ENCODE peak calls at places on chromosomes 11 and 22, in six cellular contexts. N is BE2C, V is cardiac muscle cell, S is kidney, W is HFF-Myc, Y is AG09309. H is an unnamed sample.

GRCh38 chr11:33735166-33735425 is 1.1 kb downstream of the CD59 start:
- DNase-seq in N (no peak), V (no peak), S (no peak), W (no peak), Y (no peak), H (no peak)

GRCh38 chr11:111406589-111406988 is 27.5 kb upstream of the POU2AF1 start:
- DNase-seq in N (no peak), V (no peak), S (no peak), W (no peak), Y (no peak), H (no peak)

GRCh38 chr11:133408936-133409335 is 123.4 kb downstream of the OPCML start:
- DNase-seq in N (no peak), V (no peak), S (no peak), W (no peak), Y (no peak), H (no peak)

GRCh38 chr11:34364102-34364501 is 6.3 kb upstream of the ABTB2 start:
- DNase-seq in N (no peak), V (no peak), S (no peak), W (no peak), Y (no peak), H (no peak)

GRCh38 chr11:27694992-27695391 is 5.3 kb downstream of the BDNF start:
- DNase-seq in N (no peak), V (no peak), S (no peak), W (no peak), Y (no peak), H (no peak)

GRCh38 chr11:132779487-132779886 is 752.8 kb downstream of the OPCML start:
- DNase-seq in N (no peak), V (peak), S (no peak), W (no peak), Y (no peak), H (no peak)

GRCh38 chr11:46307369-46307768 is 29.9 kb downstream of the CREB3L1 start:
- DNase-seq in N (no peak), V (no peak), S (no peak), W (no peak), Y (no peak), H (no peak)

GRCh38 chr11:126355926-126356897 is 726 bp downstream of the ST3GAL4 start:
- DNase-seq in N (no peak), V (peak), S (no peak), W (no peak), Y (no peak), H (no peak)

GRCh38 chr22:21816787-21817496 is 50.5 kb downstream of the MAPK1 start:
- DNase-seq in N (no peak), V (no peak), S (no peak), W (peak), Y (peak), H (no peak)

GRCh38 chr11:70098936-70099335 is 20.8 kb downstream of the ANO1 start:
- DNase-seq in N (no peak), V (no peak), S (peak), W (no peak), Y (no peak), H (no peak)

GRCh38 chr11:1727088-1727690 is 23.2 kb downstream of the IFITM10 start:
- DNase-seq in N (no peak), V (no peak), S (no peak), W (no peak), Y (no peak), H (no peak)

GRCh38 chr22:41576877-41577276 is 12.8 kb downstream of the PMM1 start:
- DNase-seq in N (peak), V (peak), S (no peak), W (no peak), Y (no peak), H (peak)

GRCh38 chr11:13784848-13785247 is 116.4 kb downstream of the FAR1 start:
- DNase-seq in N (no peak), V (no peak), S (no peak), W (no peak), Y (no peak), H (no peak)

GRCh38 chr11:132632641-132633124 is 899.6 kb downstream of the OPCML start:
- DNase-seq in N (no peak), V (no peak), S (no peak), W (peak), Y (peak), H (no peak)

GRCh38 chr11:93476796-93477195 is 66.4 kb downstream of the SMCO4 start:
- DNase-seq in N (no peak), V (no peak), S (no peak), W (no peak), Y (peak), H (no peak)

GRCh38 chr11:102256251-102256650 is 61.0 kb upstream of the BIRC3 start:
- DNase-seq in N (peak), V (no peak), S (no peak), W (peak), Y (no peak), H (no peak)

GRCh38 chr11:77705195-77705876 is 67.7 kb upstream of the CLNS1A start:
- DNase-seq in N (no peak), V (no peak), S (no peak), W (peak), Y (no peak), H (no peak)

GRCh38 chr11:2428322-2428795 is 16.0 kb downstream of the TRPM5 start:
- DNase-seq in N (peak), V (peak), S (peak), W (no peak), Y (no peak), H (peak)

GRCh38 chr11:30487200-30487898 is 98.8 kb downstream of the MPPED2 start:
- DNase-seq in N (no peak), V (no peak), S (no peak), W (no peak), Y (no peak), H (no peak)

GRCh38 chr11:92225563-92226308 is 1.1 kb downstream of the FAT3 start:
- DNase-seq in N (peak), V (peak), S (peak), W (no peak), Y (no peak), H (peak)

GRCh38 chr22:24867327-24868022 is 61.5 kb downstream of the SGSM1 start:
- DNase-seq in N (no peak), V (no peak), S (no peak), W (no peak), Y (no peak), H (no peak)

GRCh38 chr11:47986742-47987141 is 6.4 kb downstream of the PTPRJ start:
- DNase-seq in N (no peak), V (no peak), S (peak), W (no peak), Y (no peak), H (no peak)

GRCh38 chr22:25113316-25113721 is 86.3 kb upstream of the CRYBB3 start:
- DNase-seq in N (no peak), V (no peak), S (peak), W (no peak), Y (no peak), H (no peak)

GRCh38 chr22:39661842-39662676 is 91.5 kb downstream of the CACNA1I start:
- DNase-seq in N (no peak), V (peak), S (no peak), W (no peak), Y (no peak), H (no peak)

GRCh38 chr11:57172031-57172430 is 9.7 kb upstream of the LRRC55 start:
- DNase-seq in N (no peak), V (no peak), S (no peak), W (no peak), Y (no peak), H (no peak)

GRCh38 chr22:26942301-26942927 is 285.0 kb downstream of the MIAT start:
- DNase-seq in N (peak), V (no peak), S (no peak), W (no peak), Y (peak), H (no peak)

GRCh38 chr11:17734986-17735822 is 623 bp downstream of the KCNC1 start:
- DNase-seq in N (peak), V (peak), S (peak), W (no peak), Y (peak), H (peak)

GRCh38 chr11:93807980-93808379 is 23.9 kb downstream of the MED17 start:
- DNase-seq in N (no peak), V (no peak), S (no peak), W (no peak), Y (no peak), H (no peak)

GRCh38 chr22:41524283-41524682 is 20.0 kb downstream of the POLR3H start:
- DNase-seq in N (no peak), V (no peak), S (peak), W (no peak), Y (no peak), H (no peak)

GRCh38 chr11:13168281-13168680 is 109.3 kb upstream of the BMAL1 start:
- DNase-seq in N (no peak), V (no peak), S (no peak), W (no peak), Y (no peak), H (no peak)

GRCh38 chr11:75478690-75479597 is 45.9 kb upstream of the KLHL35 start:
- DNase-seq in N (no peak), V (no peak), S (peak), W (no peak), Y (no peak), H (no peak)

GRCh38 chr11:64766881-64767280 is 7.1 kb upstream of the PYGM start:
- DNase-seq in N (no peak), V (no peak), S (peak), W (no peak), Y (no peak), H (no peak)

GRCh38 chr11:122634507-122634906 is 21.0 kb upstream of the UBASH3B start:
- DNase-seq in N (no peak), V (no peak), S (peak), W (peak), Y (no peak), H (no peak)

GRCh38 chr22:31952459-31952858 is 8.1 kb downstream of the YWHAH start:
- DNase-seq in N (no peak), V (no peak), S (no peak), W (no peak), Y (peak), H (no peak)

GRCh38 chr22:28435960-28436359 is 243.7 kb downstream of the TTC28 start:
- DNase-seq in N (no peak), V (no peak), S (no peak), W (no peak), Y (no peak), H (no peak)

GRCh38 chr22:35782504-35782903 is 64.8 kb downstream of the APOL5 start:
- DNase-seq in N (no peak), V (no peak), S (no peak), W (no peak), Y (no peak), H (no peak)

DNA sequence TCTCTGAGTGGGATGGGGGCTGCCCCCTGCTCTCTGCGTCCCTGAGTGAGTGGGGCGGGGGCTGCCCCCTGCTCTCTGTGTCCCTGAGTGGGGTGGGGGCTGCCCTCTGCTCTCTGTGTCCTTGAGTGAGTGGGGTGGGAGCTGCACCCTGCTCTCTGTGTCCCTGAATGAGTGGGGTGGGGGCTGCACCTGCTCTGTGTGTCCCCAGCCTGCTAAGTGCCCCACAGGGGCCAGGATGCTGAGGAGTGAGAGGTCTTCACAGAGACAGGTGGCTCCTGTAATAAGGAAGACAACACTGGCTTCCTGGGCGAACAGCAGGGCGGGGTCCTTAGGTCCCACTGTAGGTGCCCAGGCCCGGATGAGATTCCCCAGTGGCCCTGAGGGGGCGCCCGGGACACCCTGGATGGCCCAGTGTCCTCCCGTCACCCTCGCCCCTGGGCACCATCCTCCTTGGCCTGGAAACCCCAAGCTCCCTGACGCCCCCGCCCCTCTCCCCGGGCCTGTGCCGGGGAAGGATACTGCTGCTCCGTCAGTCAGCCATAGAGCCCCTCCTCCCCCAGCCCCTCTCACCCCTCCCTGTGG is 3.8 kb upstream of the CCDC188 start:
- DNase-seq in N (peak), V (no peak), S (no peak), W (no peak), Y (no peak), H (peak)
- TF ChIP-seq CTCF in N (peak), V (no peak), S (no peak), W (no peak), Y (no peak), H (no peak)

GRCh38 chr11:76599041-76600013 is 71.2 kb downstream of the LRRC32 start:
- DNase-seq in N (no peak), V (no peak), S (no peak), W (no peak), Y (no peak), H (no peak)

GRCh38 chr11:76596652-76597051 is 73.9 kb downstream of the LRRC32 start:
- DNase-seq in N (no peak), V (no peak), S (no peak), W (no peak), Y (no peak), H (no peak)

GRCh38 chr11:76600124-76600655 is 70.4 kb downstream of the LRRC32 start:
- DNase-seq in N (no peak), V (no peak), S (no peak), W (no peak), Y (no peak), H (no peak)

GRCh38 chr11:76597533-76598425 is 72.8 kb downstream of the LRRC32 start:
- DNase-seq in N (no peak), V (no peak), S (no peak), W (no peak), Y (no peak), H (no peak)

DNA sequence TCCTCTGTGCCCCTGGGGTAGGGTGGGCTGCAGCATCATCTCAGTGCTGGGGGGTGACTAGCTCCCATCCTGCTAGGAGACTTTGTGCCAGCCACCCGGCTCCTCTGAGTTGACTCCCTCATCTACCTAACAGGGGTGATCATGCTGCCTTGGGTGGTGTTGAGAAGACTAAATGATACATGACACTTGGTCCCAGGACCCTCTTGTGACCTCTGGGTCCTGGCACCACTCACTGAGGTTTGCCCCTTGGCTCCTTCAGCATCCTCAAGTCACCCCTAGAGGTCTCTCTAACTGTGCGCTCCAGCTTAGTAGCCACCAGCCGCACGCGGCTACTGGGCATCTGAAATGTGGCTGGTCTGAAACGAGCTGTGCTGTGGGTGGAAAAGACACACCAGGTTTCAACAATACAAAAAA is 72.1 kb downstream of the LRRC32 start:
- DNase-seq in N (peak), V (peak), S (no peak), W (no peak), Y (no peak), H (no peak)
- TF ChIP-seq CTCF in N (peak), V (peak), S (peak), W (peak), Y (peak), H (peak)

DNA sequence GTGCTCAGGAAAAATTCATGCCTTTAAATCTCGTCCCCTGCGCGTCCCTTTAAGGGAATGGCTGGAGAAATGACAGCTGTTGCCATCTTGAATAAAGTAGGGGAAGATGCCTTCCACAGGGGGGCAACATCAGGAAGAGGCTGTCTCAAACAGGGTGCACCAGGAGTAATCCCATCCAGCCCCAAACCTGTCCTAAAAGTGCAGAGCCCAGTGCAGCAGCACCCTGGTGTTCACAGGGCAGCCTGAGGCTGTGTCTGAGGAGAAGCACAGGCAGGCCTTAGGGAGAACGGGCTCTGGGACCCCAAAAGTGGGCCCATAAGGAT is 10.8 kb upstream of the C11orf96 start:
- DNase-seq in N (no peak), V (no peak), S (no peak), W (no peak), Y (no peak), H (no peak)
- TF ChIP-seq CTCF in N (no peak), V (no peak), S (no peak), W (no peak), Y (no peak), H (no peak)

GRCh38 chr22:46539169-46539568 is 1.7 kb upstream of the CELSR1 start:
- DNase-seq in N (no peak), V (no peak), S (no peak), W (no peak), Y (no peak), H (no peak)

GRCh38 chr22:46537946-46538815 is 761 bp upstream of the CELSR1 start:
- DNase-seq in N (peak), V (peak), S (peak), W (no peak), Y (no peak), H (peak)

GRCh38 chr22:46536559-46537220 is 730 bp downstream of the CELSR1 start:
- DNase-seq in N (no peak), V (peak), S (no peak), W (no peak), Y (no peak), H (no peak)

GRCh38 chr22:46537221-46537945 is at the start of gene CELSR1:
- DNase-seq in N (no peak), V (peak), S (peak), W (no peak), Y (no peak), H (peak)

DNA sequence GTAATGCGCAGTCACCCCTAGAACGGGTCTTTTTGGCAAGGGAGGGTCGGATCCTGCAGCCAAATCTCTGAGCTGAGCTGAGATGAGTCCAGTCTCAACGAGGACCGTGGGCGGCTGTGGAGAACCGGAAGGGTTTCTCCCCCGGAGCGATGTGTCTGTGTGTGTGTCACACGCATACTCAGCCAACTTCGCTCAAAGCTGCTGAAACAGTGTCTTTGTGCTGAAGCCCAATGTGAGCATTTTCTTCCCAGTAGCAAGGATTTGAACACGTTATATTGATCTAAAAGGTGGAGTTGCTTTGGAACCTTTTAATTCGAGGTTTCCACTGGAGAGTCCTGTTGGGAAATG is 1.4 kb upstream of the CELSR1 start:
- DNase-seq in N (no peak), V (no peak), S (no peak), W (no peak), Y (no peak), H (no peak)
- TF ChIP-seq CTCF in N (no peak), V (no peak), S (no peak), W (no peak), Y (no peak), H (peak)

GRCh38 chr11:118153516-118153915 is 893 bp upstream of the SCN4B start:
- DNase-seq in N (no peak), V (no peak), S (peak), W (no peak), Y (no peak), H (no peak)

GRCh38 chr11:118153976-118154375 is 1.4 kb upstream of the SCN4B start:
- DNase-seq in N (no peak), V (no peak), S (peak), W (no peak), Y (no peak), H (no peak)

GRCh38 chr11:118155781-118156530 is 3.3 kb upstream of the SCN4B start:
- DNase-seq in N (no peak), V (no peak), S (peak), W (no peak), Y (no peak), H (no peak)

GRCh38 chr11:118157186-118157895 is 4.7 kb upstream of the SCN4B start:
- DNase-seq in N (no peak), V (no peak), S (no peak), W (no peak), Y (no peak), H (no peak)

GRCh38 chr11:118156531-118157185 is 4.0 kb upstream of the SCN4B start:
- DNase-seq in N (no peak), V (no peak), S (no peak), W (no peak), Y (no peak), H (no peak)
- TF ChIP-seq CTCF in N (no peak), V (peak), S (no peak), W (no peak), Y (no peak), H (peak)

GRCh38 chr11:120808616-120809050 is 215.3 kb upstream of the TBCEL start:
- DNase-seq in N (no peak), V (no peak), S (no peak), W (no peak), Y (no peak), H (no peak)
- TF ChIP-seq CTCF in N (no peak), V (no peak), S (no peak), W (no peak), Y (no peak), H (no peak)

GRCh38 chr22:37731804-37732471 is 35.1 kb downstream of the TRIOBP start:
- DNase-seq in N (no peak), V (no peak), S (no peak), W (no peak), Y (no peak), H (no peak)
- TF ChIP-seq CTCF in N (peak), V (peak), S (peak), W (no peak), Y (no peak), H (no peak)

DNA sequence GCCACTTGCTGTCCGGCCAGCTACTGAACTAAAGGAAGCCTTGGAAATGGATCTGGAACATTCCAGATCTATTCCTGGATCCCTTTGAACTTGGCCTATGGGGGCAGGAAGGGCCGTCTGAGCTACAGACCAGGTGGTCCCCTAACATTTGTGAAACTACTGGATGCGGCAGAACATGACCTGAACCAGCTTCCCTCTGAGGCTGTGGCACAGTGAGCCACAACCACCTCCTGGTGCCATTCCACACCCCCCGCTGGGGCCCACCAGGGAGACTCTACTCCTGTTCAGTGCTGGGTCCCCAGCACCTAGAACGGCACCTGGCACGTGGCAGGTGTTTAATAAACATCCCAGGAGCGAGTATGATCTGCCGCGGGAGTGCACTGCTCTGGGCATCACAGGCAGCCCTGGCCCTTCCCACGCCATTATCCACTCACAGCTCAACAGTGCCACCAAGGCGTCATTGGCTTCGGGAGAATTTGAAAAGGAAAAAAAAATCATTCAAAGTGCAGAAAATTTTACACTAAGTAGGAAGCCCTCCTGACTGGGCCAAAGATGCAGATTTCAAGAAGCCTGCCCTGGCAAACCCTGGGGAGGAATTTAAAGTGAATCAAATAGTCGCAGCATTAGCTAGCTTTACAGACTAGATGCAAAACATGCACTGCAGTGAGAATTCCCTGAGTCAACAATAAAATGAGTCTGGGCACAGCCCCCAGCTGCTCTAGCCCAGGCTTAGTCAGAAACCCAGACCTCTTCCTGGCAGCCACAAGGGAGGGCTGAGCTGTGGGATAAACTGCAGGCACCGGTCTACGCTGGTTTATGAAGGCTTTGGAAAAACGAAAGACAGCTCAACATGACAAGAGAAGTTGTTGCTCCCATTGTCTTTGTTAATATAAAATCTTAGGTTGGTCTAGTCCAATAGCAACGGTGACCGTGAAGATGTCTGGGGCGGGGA is 14.3 kb upstream of the EFCAB6 start:
- DNase-seq in N (peak), V (no peak), S (peak), W (no peak), Y (peak), H (no peak)
- TF ChIP-seq CTCF in N (peak), V (peak), S (peak), W (peak), Y (peak), H (no peak)

H was measured in neural crest cell.